ENCODE peak calls at places on chromosomes 13 and 19, in nine cellular contexts. One of them, this sample, is unnamed.

GRCh38 chr19:34994643-34995471 is 5.3 kb upstream of the GRAMD1A start:
- DNase-seq in DND-41: no peak
- DNase-seq in Daoy: peak; percentile 43
- DNase-seq in hepatocyte: peak; percentile 72
- DNase-seq in suprapubic skin: no peak
- DNase-seq in lower leg skin: no peak
- DNase-seq in pulmonary artery endothelial cell: peak; percentile 52
- DNase-seq in activated T-helper 2 cell treated with anti-CD3 and anti-CD28 coated beads, Interferon-gamma antibody, Interleukin-2, Interleukin-4, amounts not matched to agents 10 μg/mL and 5 μg/mL and 100 μg/mL, durations not matched to agents 14 hours and 24 hours and 36 hours: no peak
- DNase-seq in RCC 7860: peak; percentile 17
- DNase-seq in this sample: no peak

GRCh38 chr13:27666951-27667350 is 45.3 kb downstream of the POLR1D start:
- DNase-seq in DND-41: no peak
- DNase-seq in Daoy: no peak
- DNase-seq in hepatocyte: no peak
- DNase-seq in suprapubic skin: no peak
- DNase-seq in lower leg skin: no peak
- DNase-seq in pulmonary artery endothelial cell: no peak
- DNase-seq in activated T-helper 2 cell treated with anti-CD3 and anti-CD28 coated beads, Interferon-gamma antibody, Interleukin-2, Interleukin-4, amounts not matched to agents 10 μg/mL and 5 μg/mL and 100 μg/mL, durations not matched to agents 14 hours and 24 hours and 36 hours: no peak
- DNase-seq in RCC 7860: no peak
- DNase-seq in this sample: no peak

GRCh38 chr19:6732803-6733337 is 4.5 kb downstream of the GPR108 start:
- DNase-seq in DND-41: no peak
- DNase-seq in Daoy: no peak
- DNase-seq in hepatocyte: no peak
- DNase-seq in suprapubic skin: no peak
- DNase-seq in lower leg skin: no peak
- DNase-seq in pulmonary artery endothelial cell: no peak
- DNase-seq in activated T-helper 2 cell treated with anti-CD3 and anti-CD28 coated beads, Interferon-gamma antibody, Interleukin-2, Interleukin-4, amounts not matched to agents 10 μg/mL and 5 μg/mL and 100 μg/mL, durations not matched to agents 14 hours and 24 hours and 36 hours: no peak
- DNase-seq in RCC 7860: no peak
- DNase-seq in this sample: no peak

GRCh38 chr13:49219647-49220034 is 497 bp upstream of the MLNR start:
- DNase-seq in DND-41: no peak
- DNase-seq in Daoy: no peak
- DNase-seq in hepatocyte: no peak
- DNase-seq in suprapubic skin: no peak
- DNase-seq in lower leg skin: no peak
- DNase-seq in pulmonary artery endothelial cell: no peak
- DNase-seq in activated T-helper 2 cell treated with anti-CD3 and anti-CD28 coated beads, Interferon-gamma antibody, Interleukin-2, Interleukin-4, amounts not matched to agents 10 μg/mL and 5 μg/mL and 100 μg/mL, durations not matched to agents 14 hours and 24 hours and 36 hours: no peak
- DNase-seq in RCC 7860: no peak
- DNase-seq in this sample: peak; percentile 55

GRCh38 chr13:72495681-72496080 is 231.7 kb downstream of the MZT1 start:
- DNase-seq in DND-41: no peak
- DNase-seq in Daoy: no peak
- DNase-seq in hepatocyte: no peak
- DNase-seq in suprapubic skin: no peak
- DNase-seq in lower leg skin: no peak
- DNase-seq in pulmonary artery endothelial cell: no peak
- DNase-seq in activated T-helper 2 cell treated with anti-CD3 and anti-CD28 coated beads, Interferon-gamma antibody, Interleukin-2, Interleukin-4, amounts not matched to agents 10 μg/mL and 5 μg/mL and 100 μg/mL, durations not matched to agents 14 hours and 24 hours and 36 hours: no peak
- DNase-seq in RCC 7860: no peak
- DNase-seq in this sample: no peak

GRCh38 chr13:45564108-45564507 is 51.4 kb downstream of the ERICH6B start:
- DNase-seq in DND-41: no peak
- DNase-seq in Daoy: peak; percentile 42
- DNase-seq in hepatocyte: peak; percentile 56
- DNase-seq in suprapubic skin: no peak
- DNase-seq in lower leg skin: no peak
- DNase-seq in pulmonary artery endothelial cell: no peak
- DNase-seq in activated T-helper 2 cell treated with anti-CD3 and anti-CD28 coated beads, Interferon-gamma antibody, Interleukin-2, Interleukin-4, amounts not matched to agents 10 μg/mL and 5 μg/mL and 100 μg/mL, durations not matched to agents 14 hours and 24 hours and 36 hours: no peak
- DNase-seq in RCC 7860: no peak
- DNase-seq in this sample: no peak

GRCh38 chr13:36548129-36548528 is 115.8 kb downstream of the CCNA1 start:
- DNase-seq in DND-41: no peak
- DNase-seq in Daoy: no peak
- DNase-seq in hepatocyte: no peak
- DNase-seq in suprapubic skin: no peak
- DNase-seq in lower leg skin: no peak
- DNase-seq in pulmonary artery endothelial cell: no peak
- DNase-seq in activated T-helper 2 cell treated with anti-CD3 and anti-CD28 coated beads, Interferon-gamma antibody, Interleukin-2, Interleukin-4, amounts not matched to agents 10 μg/mL and 5 μg/mL and 100 μg/mL, durations not matched to agents 14 hours and 24 hours and 36 hours: no peak
- DNase-seq in RCC 7860: no peak
- DNase-seq in this sample: no peak

GRCh38 chr19:44346556-44346955 is 9.9 kb downstream of the ZNF112 start:
- DNase-seq in DND-41: no peak
- DNase-seq in Daoy: no peak
- DNase-seq in hepatocyte: no peak
- DNase-seq in suprapubic skin: no peak
- DNase-seq in lower leg skin: no peak
- DNase-seq in pulmonary artery endothelial cell: no peak
- DNase-seq in activated T-helper 2 cell treated with anti-CD3 and anti-CD28 coated beads, Interferon-gamma antibody, Interleukin-2, Interleukin-4, amounts not matched to agents 10 μg/mL and 5 μg/mL and 100 μg/mL, durations not matched to agents 14 hours and 24 hours and 36 hours: no peak
- DNase-seq in RCC 7860: no peak
- DNase-seq in this sample: no peak

GRCh38 chr13:28336193-28336657 is 158.7 kb downstream of the FLT1 start:
- DNase-seq in DND-41: no peak
- DNase-seq in Daoy: no peak
- DNase-seq in hepatocyte: no peak
- DNase-seq in suprapubic skin: no peak
- DNase-seq in lower leg skin: no peak
- DNase-seq in pulmonary artery endothelial cell: peak; percentile 77
- DNase-seq in activated T-helper 2 cell treated with anti-CD3 and anti-CD28 coated beads, Interferon-gamma antibody, Interleukin-2, Interleukin-4, amounts not matched to agents 10 μg/mL and 5 μg/mL and 100 μg/mL, durations not matched to agents 14 hours and 24 hours and 36 hours: no peak
- DNase-seq in RCC 7860: no peak
- DNase-seq in this sample: no peak

GRCh38 chr13:107170270-107170931 is 602.5 kb upstream of the ARGLU1 start:
- DNase-seq in DND-41: no peak
- DNase-seq in Daoy: no peak
- DNase-seq in hepatocyte: no peak
- DNase-seq in suprapubic skin: no peak
- DNase-seq in lower leg skin: no peak
- DNase-seq in pulmonary artery endothelial cell: no peak
- DNase-seq in activated T-helper 2 cell treated with anti-CD3 and anti-CD28 coated beads, Interferon-gamma antibody, Interleukin-2, Interleukin-4, amounts not matched to agents 10 μg/mL and 5 μg/mL and 100 μg/mL, durations not matched to agents 14 hours and 24 hours and 36 hours: no peak
- DNase-seq in RCC 7860: no peak
- DNase-seq in this sample: no peak

GRCh38 chr19:52993342-52994178 is 20.2 kb upstream of the ERVV-1 start:
- DNase-seq in DND-41: peak; percentile 85
- DNase-seq in Daoy: peak; percentile 53
- DNase-seq in hepatocyte: peak; percentile 91
- DNase-seq in suprapubic skin: peak; percentile 91
- DNase-seq in lower leg skin: peak; percentile 67
- DNase-seq in pulmonary artery endothelial cell: no peak
- DNase-seq in activated T-helper 2 cell treated with anti-CD3 and anti-CD28 coated beads, Interferon-gamma antibody, Interleukin-2, Interleukin-4, amounts not matched to agents 10 μg/mL and 5 μg/mL and 100 μg/mL, durations not matched to agents 14 hours and 24 hours and 36 hours: peak; percentile 80
- DNase-seq in RCC 7860: peak; percentile 44
- DNase-seq in this sample: peak; percentile 70

GRCh38 chr13:76972430-76972829 is 19.5 kb upstream of the CLN5 start:
- DNase-seq in DND-41: no peak
- DNase-seq in Daoy: no peak
- DNase-seq in hepatocyte: no peak
- DNase-seq in suprapubic skin: no peak
- DNase-seq in lower leg skin: no peak
- DNase-seq in pulmonary artery endothelial cell: no peak
- DNase-seq in activated T-helper 2 cell treated with anti-CD3 and anti-CD28 coated beads, Interferon-gamma antibody, Interleukin-2, Interleukin-4, amounts not matched to agents 10 μg/mL and 5 μg/mL and 100 μg/mL, durations not matched to agents 14 hours and 24 hours and 36 hours: no peak
- DNase-seq in RCC 7860: no peak
- DNase-seq in this sample: no peak

GRCh38 chr13:110965755-110966134 is 50.9 kb upstream of the ANKRD10 start:
- DNase-seq in DND-41: no peak
- DNase-seq in Daoy: no peak
- DNase-seq in hepatocyte: no peak
- DNase-seq in suprapubic skin: no peak
- DNase-seq in lower leg skin: no peak
- DNase-seq in pulmonary artery endothelial cell: no peak
- DNase-seq in activated T-helper 2 cell treated with anti-CD3 and anti-CD28 coated beads, Interferon-gamma antibody, Interleukin-2, Interleukin-4, amounts not matched to agents 10 μg/mL and 5 μg/mL and 100 μg/mL, durations not matched to agents 14 hours and 24 hours and 36 hours: no peak
- DNase-seq in RCC 7860: no peak
- DNase-seq in this sample: no peak

GRCh38 chr19:14091086-14091884 is 734 bp upstream of the SAMD1 start:
- DNase-seq in DND-41: peak; percentile 75
- DNase-seq in Daoy: peak; percentile 75
- DNase-seq in hepatocyte: peak; percentile 66
- DNase-seq in suprapubic skin: no peak
- DNase-seq in lower leg skin: peak; percentile 55
- DNase-seq in pulmonary artery endothelial cell: no peak
- DNase-seq in activated T-helper 2 cell treated with anti-CD3 and anti-CD28 coated beads, Interferon-gamma antibody, Interleukin-2, Interleukin-4, amounts not matched to agents 10 μg/mL and 5 μg/mL and 100 μg/mL, durations not matched to agents 14 hours and 24 hours and 36 hours: peak; percentile 58
- DNase-seq in RCC 7860: peak; percentile 23
- DNase-seq in this sample: peak; percentile 72

GRCh38 chr19:42246869-42247630 is 4.6 kb upstream of the GSK3A start:
- DNase-seq in DND-41: no peak
- DNase-seq in Daoy: no peak
- DNase-seq in hepatocyte: no peak
- DNase-seq in suprapubic skin: no peak
- DNase-seq in lower leg skin: peak; percentile 19
- DNase-seq in pulmonary artery endothelial cell: no peak
- DNase-seq in activated T-helper 2 cell treated with anti-CD3 and anti-CD28 coated beads, Interferon-gamma antibody, Interleukin-2, Interleukin-4, amounts not matched to agents 10 μg/mL and 5 μg/mL and 100 μg/mL, durations not matched to agents 14 hours and 24 hours and 36 hours: no peak
- DNase-seq in RCC 7860: no peak
- DNase-seq in this sample: no peak

GRCh38 chr19:53908106-53908932 is 759 bp upstream of the CACNG7 start:
- DNase-seq in DND-41: no peak
- DNase-seq in Daoy: peak; percentile 85
- DNase-seq in hepatocyte: peak; percentile 49
- DNase-seq in suprapubic skin: no peak
- DNase-seq in lower leg skin: no peak
- DNase-seq in pulmonary artery endothelial cell: no peak
- DNase-seq in activated T-helper 2 cell treated with anti-CD3 and anti-CD28 coated beads, Interferon-gamma antibody, Interleukin-2, Interleukin-4, amounts not matched to agents 10 μg/mL and 5 μg/mL and 100 μg/mL, durations not matched to agents 14 hours and 24 hours and 36 hours: peak; percentile 31
- DNase-seq in RCC 7860: no peak
- DNase-seq in this sample: peak; percentile 66

GRCh38 chr19:55173717-55174409 is 6.2 kb downstream of the SYT5 start:
- DNase-seq in DND-41: peak; percentile 50
- DNase-seq in Daoy: peak; percentile 87
- DNase-seq in hepatocyte: peak; percentile 56
- DNase-seq in suprapubic skin: no peak
- DNase-seq in lower leg skin: no peak
- DNase-seq in pulmonary artery endothelial cell: no peak
- DNase-seq in activated T-helper 2 cell treated with anti-CD3 and anti-CD28 coated beads, Interferon-gamma antibody, Interleukin-2, Interleukin-4, amounts not matched to agents 10 μg/mL and 5 μg/mL and 100 μg/mL, durations not matched to agents 14 hours and 24 hours and 36 hours: peak; percentile 40
- DNase-seq in RCC 7860: peak; percentile 8
- DNase-seq in this sample: peak; percentile 24

GRCh38 chr13:100566543-100566942 is 22.0 kb downstream of the GGACT start:
- DNase-seq in DND-41: no peak
- DNase-seq in Daoy: peak; percentile 37
- DNase-seq in hepatocyte: no peak
- DNase-seq in suprapubic skin: no peak
- DNase-seq in lower leg skin: no peak
- DNase-seq in pulmonary artery endothelial cell: no peak
- DNase-seq in activated T-helper 2 cell treated with anti-CD3 and anti-CD28 coated beads, Interferon-gamma antibody, Interleukin-2, Interleukin-4, amounts not matched to agents 10 μg/mL and 5 μg/mL and 100 μg/mL, durations not matched to agents 14 hours and 24 hours and 36 hours: no peak
- DNase-seq in RCC 7860: peak; percentile 25
- DNase-seq in this sample: no peak

GRCh38 chr19:1143828-1144399 is 30.2 kb downstream of the SBNO2 start:
- DNase-seq in DND-41: no peak
- DNase-seq in Daoy: no peak
- DNase-seq in hepatocyte: no peak
- DNase-seq in suprapubic skin: no peak
- DNase-seq in lower leg skin: no peak
- DNase-seq in pulmonary artery endothelial cell: no peak
- DNase-seq in activated T-helper 2 cell treated with anti-CD3 and anti-CD28 coated beads, Interferon-gamma antibody, Interleukin-2, Interleukin-4, amounts not matched to agents 10 μg/mL and 5 μg/mL and 100 μg/mL, durations not matched to agents 14 hours and 24 hours and 36 hours: no peak
- DNase-seq in RCC 7860: no peak
- DNase-seq in this sample: no peak

GRCh38 chr13:99566125-99567083 is 65.1 kb downstream of the TM9SF2 start:
- DNase-seq in DND-41: no peak
- DNase-seq in Daoy: no peak
- DNase-seq in hepatocyte: no peak
- DNase-seq in suprapubic skin: no peak
- DNase-seq in lower leg skin: no peak
- DNase-seq in pulmonary artery endothelial cell: no peak
- DNase-seq in activated T-helper 2 cell treated with anti-CD3 and anti-CD28 coated beads, Interferon-gamma antibody, Interleukin-2, Interleukin-4, amounts not matched to agents 10 μg/mL and 5 μg/mL and 100 μg/mL, durations not matched to agents 14 hours and 24 hours and 36 hours: no peak
- DNase-seq in RCC 7860: no peak
- DNase-seq in this sample: no peak

GRCh38 chr13:52001120-52001731 is 10.0 kb downstream of the ATP7B start:
- DNase-seq in DND-41: no peak
- DNase-seq in Daoy: no peak
- DNase-seq in hepatocyte: peak; percentile 54
- DNase-seq in suprapubic skin: no peak
- DNase-seq in lower leg skin: no peak
- DNase-seq in pulmonary artery endothelial cell: peak; percentile 11
- DNase-seq in activated T-helper 2 cell treated with anti-CD3 and anti-CD28 coated beads, Interferon-gamma antibody, Interleukin-2, Interleukin-4, amounts not matched to agents 10 μg/mL and 5 μg/mL and 100 μg/mL, durations not matched to agents 14 hours and 24 hours and 36 hours: no peak
- DNase-seq in RCC 7860: peak; percentile 47
- DNase-seq in this sample: no peak

GRCh38 chr19:6835501-6835900 is 51.9 kb upstream of the ADGRE1 start:
- DNase-seq in DND-41: no peak
- DNase-seq in Daoy: no peak
- DNase-seq in hepatocyte: no peak
- DNase-seq in suprapubic skin: no peak
- DNase-seq in lower leg skin: no peak
- DNase-seq in pulmonary artery endothelial cell: no peak
- DNase-seq in activated T-helper 2 cell treated with anti-CD3 and anti-CD28 coated beads, Interferon-gamma antibody, Interleukin-2, Interleukin-4, amounts not matched to agents 10 μg/mL and 5 μg/mL and 100 μg/mL, durations not matched to agents 14 hours and 24 hours and 36 hours: no peak
- DNase-seq in RCC 7860: no peak
- DNase-seq in this sample: no peak

GRCh38 chr19:56125806-56126590 is 4.9 kb upstream of the ZNF787 start:
- DNase-seq in DND-41: no peak
- DNase-seq in Daoy: no peak
- DNase-seq in hepatocyte: no peak
- DNase-seq in suprapubic skin: no peak
- DNase-seq in lower leg skin: no peak
- DNase-seq in pulmonary artery endothelial cell: no peak
- DNase-seq in activated T-helper 2 cell treated with anti-CD3 and anti-CD28 coated beads, Interferon-gamma antibody, Interleukin-2, Interleukin-4, amounts not matched to agents 10 μg/mL and 5 μg/mL and 100 μg/mL, durations not matched to agents 14 hours and 24 hours and 36 hours: no peak
- DNase-seq in RCC 7860: no peak
- DNase-seq in this sample: no peak

This sample was measured in stimulated activated effector memory CD8-positive, alpha-beta T cell treated with anti-CD3 and anti-CD28 coated beads, Interleukin-12 subunit alpha, Interleukin-12 subunit beta, amount 100 ng/mL, for 72 hours.